ENCODE peak calls at places on chromosomes 12 and 14, in nine cellular contexts. Y is NCI-H1105; A is midbrain; N is HTR-8/SVneo; B is activated naive CD8-positive, alpha-beta T cell treated with anti-CD3 and anti-CD28 coated beads, Interleukin-2, amount 50 U/mL, for 24 hours; E is stimulated activated CD4-positive, alpha-beta T cell treated with anti-CD3 and anti-CD28 coated beads, Interleukin-4, amount 100 ng/mL, for 4 hours; M is kidney tubule cell; X is stimulated activated CD8-positive, alpha-beta memory T cell treated with anti-CD3 and anti-CD28 coated beads, Interleukin-7, amount 100 ng/mL, for 4 hours; P is fibroblast of mammary gland. T is an unnamed sample.
A peak's percentile ranks its signal among the peaks of the same experiment; 100 is the strongest.

GRCh38 chr12:25904442-25904841 is 54.0 kb upstream of the RASSF8 start:
- DNase-seq in M (peak; percentile 15), P (peak; percentile 45), N (no peak), B (no peak), X (no peak), Y (no peak), A (no peak), E (no peak), T (no peak)

GRCh38 chr12:94625531-94625930 is 24.8 kb downstream of the TMCC3 start:
- DNase-seq in X (no peak), N (no peak), B (no peak), A (no peak), P (no peak), E (no peak), Y (no peak), M (no peak), T (no peak)

GRCh38 chr12:127503221-127503620 is 763.7 kb upstream of the TMEM132C start:
- DNase-seq in E (no peak), B (no peak), P (no peak), A (no peak), M (no peak), X (no peak), Y (no peak), N (no peak), T (no peak)

GRCh38 chr14:26851793-26852192 is 254.0 kb upstream of the NOVA1 start:
- DNase-seq in M (no peak), Y (no peak), A (no peak), B (no peak), N (no peak), P (no peak), E (no peak), X (no peak), T (no peak)

GRCh38 chr12:100229876-100230275 is 29.3 kb downstream of the ACTR6 start:
- DNase-seq in B (no peak), E (no peak), Y (no peak), A (no peak), X (no peak), N (peak; percentile 14), P (no peak), M (peak; percentile 16), T (no peak)

GRCh38 chr14:30855345-30856037 is 18.9 kb upstream of the COCH start:
- DNase-seq in N (no peak), A (no peak), E (no peak), M (no peak), B (peak; percentile 56), P (no peak), X (no peak), Y (no peak), T (no peak)

GRCh38 chr12:56542164-56542563 is 20.5 kb downstream of the RBMS2 start:
- DNase-seq in Y (no peak), X (no peak), B (no peak), P (no peak), M (no peak), A (no peak), N (no peak), E (no peak), T (no peak)

GRCh38 chr14:38536376-38537038 is 280.6 kb upstream of the CLEC14A start:
- DNase-seq in N (no peak), M (no peak), B (no peak), E (no peak), X (no peak), Y (no peak), P (no peak), A (no peak), T (no peak)

GRCh38 chr12:69966409-69966808 is 141.4 kb downstream of the MYRFL start:
- DNase-seq in M (peak; percentile 92), B (no peak), P (peak; percentile 94), A (no peak), E (no peak), N (peak; percentile 25), Y (no peak), X (no peak), T (peak; percentile 48)

GRCh38 chr12:40331886-40332285 is 107.1 kb downstream of the LRRK2 start:
- DNase-seq in N (no peak), M (no peak), P (peak; percentile 24), X (no peak), B (no peak), Y (no peak), A (no peak), E (no peak), T (no peak)

GRCh38 chr12:66011731-66012130 is 118.8 kb downstream of the LLPH start:
- DNase-seq in P (peak; percentile 76), X (no peak), E (no peak), A (no peak), Y (no peak), B (no peak), N (no peak), M (no peak), T (no peak)

GRCh38 chr14:51554953-51555352 is 96.8 kb upstream of the FRMD6 start:
- DNase-seq in M (peak; percentile 68), N (no peak), B (no peak), X (no peak), E (no peak), Y (no peak), A (no peak), P (peak; percentile 62), T (no peak)

GRCh38 chr14:31096255-31096654 is 70.1 kb upstream of the STRN3 start:
- DNase-seq in X (no peak), N (no peak), Y (no peak), E (no peak), B (no peak), P (no peak), A (no peak), M (no peak), T (no peak)

GRCh38 chr14:38248629-38249028 is 7.3 kb downstream of the CLEC14A start:
- DNase-seq in Y (no peak), N (no peak), P (no peak), B (no peak), E (no peak), A (no peak), M (no peak), X (no peak), T (no peak)

GRCh38 chr14:68359862-68360552 is 432.9 kb downstream of the ZFP36L1 start:
- DNase-seq in B (no peak), Y (no peak), E (no peak), N (peak; percentile 60), A (peak; percentile 81), M (no peak), X (no peak), P (peak; percentile 17), T (no peak)